ENCODE peak calls at places on chromosomes 4 and X, in ten cellular contexts. One of them, this sample, is unnamed. For H3K4me1 and H3K9me3, the result is how much of the 10 kb centered on the place peaks cover.

GRCh38 chrX:13432776-13433605 is 113.1 kb upstream of the ATXN3L start:
- DNase-seq in heart left ventricle: no peak
- DNase-seq in tibial nerve: no peak
- DNase-seq in ovary: no peak
- DNase-seq in sigmoid colon: no peak
- DNase-seq in breast epithelium: no peak
- DNase-seq in spleen: no peak
- DNase-seq in IMR-90: peak
- DNase-seq in HepG2: no peak
- DNase-seq in K562: no peak
- DNase-seq in this sample: no peak

GRCh38 chr4:145933134-145933533 is 5.5 kb downstream of the ZNF827 start:
- DNase-seq in heart left ventricle: no peak
- DNase-seq in tibial nerve: no peak
- DNase-seq in ovary: no peak
- DNase-seq in sigmoid colon: no peak
- DNase-seq in breast epithelium: no peak
- DNase-seq in spleen: no peak
- DNase-seq in IMR-90: peak
- DNase-seq in HepG2: no peak
- DNase-seq in K562: no peak
- DNase-seq in this sample: no peak

GRCh38 chr4:10053635-10054453 is 32.5 kb upstream of the SLC2A9 start:
- DNase-seq in heart left ventricle: no peak
- DNase-seq in tibial nerve: no peak
- DNase-seq in ovary: no peak
- DNase-seq in sigmoid colon: no peak
- DNase-seq in breast epithelium: no peak
- DNase-seq in spleen: no peak
- DNase-seq in IMR-90: no peak
- DNase-seq in HepG2: no peak
- DNase-seq in K562: no peak
- DNase-seq in this sample: no peak

GRCh38 chr4:141807073-141807472 is 170.7 kb downstream of the IL15 start:
- DNase-seq in heart left ventricle: no peak
- DNase-seq in tibial nerve: no peak
- DNase-seq in ovary: no peak
- DNase-seq in sigmoid colon: no peak
- DNase-seq in breast epithelium: no peak
- DNase-seq in spleen: no peak
- DNase-seq in IMR-90: peak
- DNase-seq in HepG2: no peak
- DNase-seq in K562: no peak
- DNase-seq in this sample: no peak

GRCh38 chrX:34578237-34578636 is 78.8 kb downstream of the TMEM47 start:
- DNase-seq in heart left ventricle: no peak
- DNase-seq in tibial nerve: no peak
- DNase-seq in ovary: no peak
- DNase-seq in sigmoid colon: no peak
- DNase-seq in breast epithelium: no peak
- DNase-seq in spleen: no peak
- DNase-seq in IMR-90: peak
- DNase-seq in HepG2: no peak
- DNase-seq in K562: no peak
- DNase-seq in this sample: no peak

GRCh38 chr4:123892997-123893745 is 496.6 kb downstream of the SPRY1 start:
- DNase-seq in heart left ventricle: no peak
- DNase-seq in tibial nerve: no peak
- DNase-seq in ovary: no peak
- DNase-seq in sigmoid colon: no peak
- DNase-seq in breast epithelium: no peak
- DNase-seq in spleen: no peak
- DNase-seq in IMR-90: peak
- DNase-seq in HepG2: peak
- DNase-seq in K562: no peak
- DNase-seq in this sample: no peak

GRCh38 chr4:54107951-54108740 is 8.2 kb downstream of the GSX2 start:
- DNase-seq in heart left ventricle: no peak
- DNase-seq in tibial nerve: no peak
- DNase-seq in ovary: no peak
- DNase-seq in sigmoid colon: no peak
- DNase-seq in breast epithelium: no peak
- DNase-seq in spleen: no peak
- DNase-seq in IMR-90: no peak
- DNase-seq in HepG2: no peak
- DNase-seq in K562: no peak
- DNase-seq in this sample: no peak

GRCh38 chrX:8783100-8784098 is 17.8 kb downstream of the FAM9A start:
- DNase-seq in heart left ventricle: no peak
- DNase-seq in tibial nerve: no peak
- DNase-seq in ovary: no peak
- DNase-seq in sigmoid colon: no peak
- DNase-seq in breast epithelium: no peak
- DNase-seq in spleen: peak
- DNase-seq in IMR-90: peak
- DNase-seq in HepG2: peak
- DNase-seq in K562: peak
- DNase-seq in this sample: peak

GRCh38 chrX:103254171-103254824 is 657 bp downstream of the TCEAL8 start:
- DNase-seq in heart left ventricle: peak
- DNase-seq in tibial nerve: no peak
- DNase-seq in ovary: peak
- DNase-seq in sigmoid colon: peak
- DNase-seq in breast epithelium: peak
- DNase-seq in spleen: peak
- DNase-seq in IMR-90: peak
- DNase-seq in HepG2: peak
- DNase-seq in K562: peak
- DNase-seq in this sample: peak

GRCh38 chr4:76016383-76016782 is 6.9 kb downstream of the CXCL10 start:
- DNase-seq in heart left ventricle: no peak
- DNase-seq in tibial nerve: no peak
- DNase-seq in ovary: no peak
- DNase-seq in sigmoid colon: no peak
- DNase-seq in breast epithelium: no peak
- DNase-seq in spleen: no peak
- DNase-seq in IMR-90: no peak
- DNase-seq in HepG2: no peak
- DNase-seq in K562: no peak
- DNase-seq in this sample: no peak

GRCh38 chr4:56870927-56871326 is 36.8 kb upstream of the REST start:
- DNase-seq in heart left ventricle: no peak
- DNase-seq in tibial nerve: no peak
- DNase-seq in ovary: no peak
- DNase-seq in sigmoid colon: no peak
- DNase-seq in breast epithelium: no peak
- DNase-seq in spleen: no peak
- DNase-seq in IMR-90: peak
- DNase-seq in HepG2: no peak
- DNase-seq in K562: no peak
- DNase-seq in this sample: no peak

GRCh38 chrX:103063918-103064434 is at the start of gene BEX1:
- DNase-seq in heart left ventricle: peak
- DNase-seq in tibial nerve: no peak
- DNase-seq in ovary: peak
- DNase-seq in sigmoid colon: peak
- DNase-seq in breast epithelium: no peak
- DNase-seq in spleen: peak
- DNase-seq in IMR-90: no peak
- DNase-seq in HepG2: peak
- DNase-seq in K562: no peak
- DNase-seq in this sample: peak

GRCh38 chr4:54794033-54794432 is 136.3 kb downstream of the KIT start:
- DNase-seq in heart left ventricle: no peak
- DNase-seq in tibial nerve: no peak
- DNase-seq in ovary: no peak
- DNase-seq in sigmoid colon: no peak
- DNase-seq in breast epithelium: no peak
- DNase-seq in spleen: no peak
- DNase-seq in IMR-90: no peak
- DNase-seq in HepG2: no peak
- DNase-seq in K562: no peak
- DNase-seq in this sample: no peak

GRCh38 chr4:169404959-169405358 is 134.2 kb upstream of the SH3RF1 start:
- DNase-seq in heart left ventricle: no peak
- DNase-seq in tibial nerve: no peak
- DNase-seq in ovary: no peak
- DNase-seq in sigmoid colon: no peak
- DNase-seq in breast epithelium: no peak
- DNase-seq in spleen: no peak
- DNase-seq in IMR-90: peak
- DNase-seq in HepG2: no peak
- DNase-seq in K562: no peak
- DNase-seq in this sample: no peak

GRCh38 chr4:134668237-134668636 is 466.6 kb upstream of the PABPC4L start:
- DNase-seq in heart left ventricle: no peak
- DNase-seq in tibial nerve: no peak
- DNase-seq in ovary: no peak
- DNase-seq in sigmoid colon: no peak
- DNase-seq in breast epithelium: no peak
- DNase-seq in spleen: no peak
- DNase-seq in IMR-90: no peak
- DNase-seq in HepG2: no peak
- DNase-seq in K562: no peak
- DNase-seq in this sample: no peak

DNA sequence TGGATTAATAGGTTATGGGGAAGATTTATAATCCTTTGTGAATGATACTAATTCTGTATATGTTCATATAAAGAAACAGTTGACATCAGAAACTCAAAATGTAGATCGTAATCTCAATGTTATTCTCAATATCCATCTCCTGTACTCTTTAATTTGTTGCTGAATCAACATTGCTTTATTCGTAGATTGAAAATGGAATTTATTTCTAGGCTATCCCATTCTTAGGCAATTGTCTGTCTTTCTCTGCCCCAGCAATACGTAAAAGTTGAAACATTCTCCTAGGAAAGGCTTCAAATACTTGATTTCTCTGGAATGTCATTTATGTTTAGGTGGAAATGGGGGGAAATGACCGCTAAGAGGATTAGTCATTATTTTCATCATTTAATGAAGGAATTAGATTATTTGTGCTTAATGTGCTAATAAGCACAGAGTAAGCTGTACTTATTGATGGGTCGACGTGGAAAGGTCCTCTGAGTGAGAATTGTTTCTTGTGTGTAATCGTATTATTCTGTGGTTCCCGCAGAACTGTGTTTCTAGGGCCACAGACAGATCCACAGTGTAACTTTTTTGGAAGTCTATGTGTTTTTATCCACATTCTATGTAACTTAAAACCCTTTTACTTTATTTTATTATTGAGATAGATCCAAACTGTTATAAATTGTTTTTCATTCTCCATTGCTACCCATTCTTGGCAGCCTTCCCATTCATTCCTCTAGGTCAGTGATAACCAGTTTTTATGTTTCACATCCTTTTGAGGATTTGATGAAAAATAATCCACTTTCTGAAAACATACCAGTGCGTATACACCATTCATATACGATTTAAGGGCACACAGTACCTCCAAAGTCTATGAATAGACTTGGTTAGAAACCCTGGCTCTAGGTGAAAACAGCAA is 262.9 kb downstream of the ARHGAP10 start:
- DNase-seq in heart left ventricle: no peak
- DNase-seq in tibial nerve: no peak
- DNase-seq in ovary: no peak
- DNase-seq in sigmoid colon: no peak
- DNase-seq in breast epithelium: no peak
- DNase-seq in spleen: no peak
- DNase-seq in IMR-90: peak
- DNase-seq in HepG2: no peak
- DNase-seq in K562: no peak
- DNase-seq in this sample: no peak
- H3K4me1 ChIP-seq in heart left ventricle: under half
- H3K4me1 ChIP-seq in tibial nerve: under half
- H3K4me1 ChIP-seq in ovary: under half
- H3K4me1 ChIP-seq in sigmoid colon: under half
- H3K4me1 ChIP-seq in breast epithelium: under half
- H3K4me1 ChIP-seq in spleen: under half
- H3K4me1 ChIP-seq in IMR-90: under half
- H3K4me1 ChIP-seq in HepG2: under half
- H3K4me1 ChIP-seq in K562: under half
- H3K4me1 ChIP-seq in this sample: under half

GRCh38 chrX:110568396-110568795 is 209.7 kb downstream of the RTL9 start:
- DNase-seq in heart left ventricle: no peak
- DNase-seq in tibial nerve: no peak
- DNase-seq in ovary: no peak
- DNase-seq in sigmoid colon: no peak
- DNase-seq in breast epithelium: no peak
- DNase-seq in spleen: no peak
- DNase-seq in IMR-90: no peak
- DNase-seq in HepG2: no peak
- DNase-seq in K562: no peak
- DNase-seq in this sample: no peak

GRCh38 chrX:110569506-110569905 is 210.9 kb downstream of the RTL9 start:
- DNase-seq in heart left ventricle: no peak
- DNase-seq in tibial nerve: no peak
- DNase-seq in ovary: no peak
- DNase-seq in sigmoid colon: no peak
- DNase-seq in breast epithelium: no peak
- DNase-seq in spleen: no peak
- DNase-seq in IMR-90: no peak
- DNase-seq in HepG2: no peak
- DNase-seq in K562: no peak
- DNase-seq in this sample: no peak
- TF ChIP-seq POLR2A in heart left ventricle: no peak
- TF ChIP-seq POLR2A in tibial nerve: no peak
- TF ChIP-seq POLR2A in ovary: no peak
- TF ChIP-seq POLR2A in sigmoid colon: no peak
- TF ChIP-seq POLR2A in breast epithelium: no peak
- TF ChIP-seq POLR2A in spleen: no peak
- TF ChIP-seq POLR2A in IMR-90: no peak
- TF ChIP-seq POLR2A in HepG2: no peak
- TF ChIP-seq POLR2A in K562: no peak
- TF ChIP-seq POLR2A in this sample: no peak

DNA sequence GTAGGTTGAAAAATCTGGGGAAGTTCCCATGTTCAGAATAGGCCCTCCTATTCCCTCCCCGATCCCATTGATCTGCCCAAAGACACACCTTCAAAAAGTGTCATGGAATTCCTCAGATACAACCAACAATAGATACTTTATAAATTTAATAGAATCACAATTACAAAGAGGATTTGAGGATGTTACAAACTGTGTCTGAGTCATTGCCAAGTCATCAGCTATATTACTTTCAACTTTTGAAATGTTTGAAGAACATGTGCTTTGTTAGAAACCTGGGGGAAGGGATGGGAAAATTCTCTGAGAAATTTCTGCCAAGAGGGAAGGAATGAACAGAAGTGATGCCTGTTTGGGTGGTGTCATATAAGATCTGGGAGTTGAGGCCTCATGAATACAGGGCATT is 46.7 kb downstream of the KCNIP4 start:
- DNase-seq in heart left ventricle: no peak
- DNase-seq in tibial nerve: no peak
- DNase-seq in ovary: no peak
- DNase-seq in sigmoid colon: no peak
- DNase-seq in breast epithelium: no peak
- DNase-seq in spleen: no peak
- DNase-seq in IMR-90: peak
- DNase-seq in HepG2: no peak
- DNase-seq in K562: no peak
- DNase-seq in this sample: no peak
- H3K9me3 ChIP-seq in heart left ventricle: under half
- H3K9me3 ChIP-seq in tibial nerve: under half
- H3K9me3 ChIP-seq in ovary: under half
- H3K9me3 ChIP-seq in sigmoid colon: under half
- H3K9me3 ChIP-seq in breast epithelium: under half
- H3K9me3 ChIP-seq in spleen: under half
- H3K9me3 ChIP-seq in IMR-90: under half
- H3K9me3 ChIP-seq in HepG2: under half
- H3K9me3 ChIP-seq in K562: under half
- H3K9me3 ChIP-seq in this sample: under half

GRCh38 chr4:95524722-95525121 is 24.1 kb downstream of the UNC5C start:
- DNase-seq in heart left ventricle: no peak
- DNase-seq in tibial nerve: no peak
- DNase-seq in ovary: no peak
- DNase-seq in sigmoid colon: no peak
- DNase-seq in breast epithelium: no peak
- DNase-seq in spleen: no peak
- DNase-seq in IMR-90: no peak
- DNase-seq in HepG2: no peak
- DNase-seq in K562: no peak
- DNase-seq in this sample: no peak
- H3K4me1 ChIP-seq in heart left ventricle: under half
- H3K4me1 ChIP-seq in tibial nerve: under half
- H3K4me1 ChIP-seq in ovary: under half
- H3K4me1 ChIP-seq in sigmoid colon: under half
- H3K4me1 ChIP-seq in breast epithelium: under half
- H3K4me1 ChIP-seq in spleen: under half
- H3K4me1 ChIP-seq in IMR-90: under half
- H3K4me1 ChIP-seq in HepG2: under half
- H3K4me1 ChIP-seq in K562: under half
- H3K4me1 ChIP-seq in this sample: under half